ENCODE peak calls at places on chromosomes 6 and 20, in five cellular contexts. D is CD8-positive, alpha-beta memory T cell; A is activated T-cell treated with anti-CD3 and anti-CD28 coated beads for 24 hours; Q is epithelial cell of esophagus; S is T-helper 9 cell. C is an unnamed sample.
A peak's percentile ranks its signal among the peaks of the same experiment; 100 is the strongest.

GRCh38 chr6:160519603-160520042 is 144.5 kb downstream of the LPA start:
- DNase-seq in D (no peak), A (no peak), Q (peak; percentile 70), S (no peak), C (no peak)

GRCh38 chr20:1669304-1669703 is 11.7 kb upstream of the SIRPG start:
- DNase-seq in D (no peak), A (no peak), Q (no peak), S (no peak), C (no peak)

GRCh38 chr20:36852187-36852586 is 23.8 kb upstream of the TLDC2 start:
- DNase-seq in D (no peak), A (no peak), Q (no peak), S (no peak), C (no peak)

GRCh38 chr6:107634147-107635057 is 144.5 kb downstream of the SOBP start:
- DNase-seq in D (no peak), A (no peak), Q (no peak), S (no peak), C (no peak)

GRCh38 chr20:61979701-61980635 is 85.7 kb downstream of the TAF4 start:
- DNase-seq in D (no peak), A (no peak), Q (no peak), S (no peak), C (no peak)

GRCh38 chr6:149840345-149841075 is 23.6 kb downstream of the LRP11 start:
- DNase-seq in D (peak; percentile 52), A (peak; percentile 23), Q (peak; percentile 82), S (peak; percentile 16), C (peak; percentile 10)

GRCh38 chr6:168192901-168193815 is 114.1 kb upstream of the FRMD1 start:
- DNase-seq in D (no peak), A (no peak), Q (no peak), S (no peak), C (no peak)

GRCh38 chr6:113813207-113813606 is 43.9 kb upstream of the MARCKS start:
- DNase-seq in D (no peak), A (no peak), Q (no peak), S (no peak), C (no peak)

GRCh38 chr6:16543491-16543890 is 217.8 kb downstream of the ATXN1 start:
- DNase-seq in D (no peak), A (no peak), Q (no peak), S (no peak), C (no peak)

GRCh38 chr6:67888886-67889681 is 746.0 kb upstream of the ADGRB3 start:
- DNase-seq in D (no peak), A (no peak), Q (no peak), S (no peak), C (no peak)

GRCh38 chr20:16898433-16898832 is 150.3 kb downstream of the OTOR start:
- DNase-seq in D (no peak), A (no peak), Q (no peak), S (no peak), C (no peak)

GRCh38 chr20:63164681-63165537 is 51.0 kb downstream of the YTHDF1 start:
- DNase-seq in D (peak; percentile 39), A (no peak), Q (no peak), S (no peak), C (no peak)

GRCh38 chr6:3742076-3742425 is 9.5 kb downstream of the PXDC1 start:
- DNase-seq in D (no peak), A (no peak), Q (no peak), S (no peak), C (no peak)

GRCh38 chr6:16519265-16520242 is 241.7 kb downstream of the ATXN1 start:
- DNase-seq in D (no peak), A (no peak), Q (no peak), S (no peak), C (no peak)

GRCh38 chr20:59813948-59814834 is 119.2 kb downstream of the SYCP2 start:
- DNase-seq in D (no peak), A (no peak), Q (no peak), S (no peak), C (no peak)

C was measured in stimulated activated naive B cell treated with anti-CD40 and anti-IgM and Interleukin-4, amounts not matched to agents 10 μg/mL and 1 μg/mL and 100 μg/mL, for 72 hours.